ENCODE peak calls at places on chromosomes 1 and 21, in nine cellular contexts. One of them, this sample, is unnamed.

GRCh38 chr21:28805885-28806284 is 186.8 kb downstream of the LTN1 start:
- DNase-seq in GM12891: no peak
- DNase-seq in adrenal gland: no peak
- DNase-seq in H54: no peak
- DNase-seq in uterus: peak; percentile 31
- DNase-seq in heart left ventricle: no peak
- DNase-seq in sigmoid colon: no peak
- DNase-seq in IMR-90: peak; percentile 97
- DNase-seq in lower leg skin: no peak
- DNase-seq in this sample: no peak

GRCh38 chr1:192010406-192010805 is 147.9 kb upstream of the RGS18 start:
- DNase-seq in GM12891: no peak
- DNase-seq in adrenal gland: no peak
- DNase-seq in H54: no peak
- DNase-seq in uterus: no peak
- DNase-seq in heart left ventricle: no peak
- DNase-seq in sigmoid colon: no peak
- DNase-seq in IMR-90: peak; percentile 81
- DNase-seq in lower leg skin: no peak
- DNase-seq in this sample: no peak

GRCh38 chr21:44711327-44712202 is at the start of gene TSPEAR:
- DNase-seq in GM12891: no peak
- DNase-seq in adrenal gland: no peak
- DNase-seq in H54: no peak
- DNase-seq in uterus: no peak
- DNase-seq in heart left ventricle: no peak
- DNase-seq in sigmoid colon: peak; percentile 54
- DNase-seq in IMR-90: no peak
- DNase-seq in lower leg skin: peak; percentile 78
- DNase-seq in this sample: no peak

GRCh38 chr1:205537386-205538018 is 33.0 kb downstream of the CDK18 start:
- DNase-seq in GM12891: no peak
- DNase-seq in adrenal gland: no peak
- DNase-seq in H54: no peak
- DNase-seq in uterus: peak; percentile 9
- DNase-seq in heart left ventricle: no peak
- DNase-seq in sigmoid colon: peak; percentile 27
- DNase-seq in IMR-90: no peak
- DNase-seq in lower leg skin: peak; percentile 31
- DNase-seq in this sample: no peak

GRCh38 chr1:152768847-152769533 is 6.0 kb upstream of the LCE1F start:
- DNase-seq in GM12891: no peak
- DNase-seq in adrenal gland: no peak
- DNase-seq in H54: no peak
- DNase-seq in uterus: no peak
- DNase-seq in heart left ventricle: no peak
- DNase-seq in sigmoid colon: no peak
- DNase-seq in IMR-90: no peak
- DNase-seq in lower leg skin: no peak
- DNase-seq in this sample: no peak

GRCh38 chr1:198330982-198331620 is 174.3 kb downstream of the NEK7 start:
- DNase-seq in GM12891: no peak
- DNase-seq in adrenal gland: no peak
- DNase-seq in H54: no peak
- DNase-seq in uterus: no peak
- DNase-seq in heart left ventricle: no peak
- DNase-seq in sigmoid colon: no peak
- DNase-seq in IMR-90: peak; percentile 29
- DNase-seq in lower leg skin: peak; percentile 48
- DNase-seq in this sample: no peak

GRCh38 chr1:205229399-205229861 is 1.7 kb downstream of the TMCC2 start:
- DNase-seq in GM12891: peak; percentile 65
- DNase-seq in adrenal gland: peak; percentile 72
- DNase-seq in H54: peak; percentile 89
- DNase-seq in uterus: peak; percentile 73
- DNase-seq in heart left ventricle: no peak
- DNase-seq in sigmoid colon: peak; percentile 86
- DNase-seq in IMR-90: peak; percentile 57
- DNase-seq in lower leg skin: peak; percentile 88
- DNase-seq in this sample: peak; percentile 85

GRCh38 chr1:1599030-1599916 is 662 bp downstream of the FNDC10 start:
- DNase-seq in GM12891: peak; percentile 55
- DNase-seq in adrenal gland: no peak
- DNase-seq in H54: no peak
- DNase-seq in uterus: no peak
- DNase-seq in heart left ventricle: peak; percentile 63
- DNase-seq in sigmoid colon: no peak
- DNase-seq in IMR-90: peak; percentile 37
- DNase-seq in lower leg skin: peak; percentile 82
- DNase-seq in this sample: peak; percentile 40

GRCh38 chr1:43847290-43847689 is 86.3 kb upstream of the ARTN start:
- DNase-seq in GM12891: no peak
- DNase-seq in adrenal gland: no peak
- DNase-seq in H54: no peak
- DNase-seq in uterus: no peak
- DNase-seq in heart left ventricle: no peak
- DNase-seq in sigmoid colon: no peak
- DNase-seq in IMR-90: no peak
- DNase-seq in lower leg skin: no peak
- DNase-seq in this sample: no peak

GRCh38 chr1:15941899-15942660 is 33.8 kb downstream of the ZBTB17 start:
- DNase-seq in GM12891: no peak
- DNase-seq in adrenal gland: no peak
- DNase-seq in H54: no peak
- DNase-seq in uterus: no peak
- DNase-seq in heart left ventricle: peak; percentile 57
- DNase-seq in sigmoid colon: no peak
- DNase-seq in IMR-90: no peak
- DNase-seq in lower leg skin: peak; percentile 83
- DNase-seq in this sample: no peak

GRCh38 chr1:208101661-208102431 is 142.3 kb downstream of the PLXNA2 start:
- DNase-seq in GM12891: no peak
- DNase-seq in adrenal gland: peak; percentile 34
- DNase-seq in H54: no peak
- DNase-seq in uterus: peak; percentile 52
- DNase-seq in heart left ventricle: peak; percentile 65
- DNase-seq in sigmoid colon: no peak
- DNase-seq in IMR-90: peak; percentile 36
- DNase-seq in lower leg skin: no peak
- DNase-seq in this sample: no peak

GRCh38 chr1:20168547-20169491 is 17.1 kb upstream of the UBXN10 start:
- DNase-seq in GM12891: no peak
- DNase-seq in adrenal gland: no peak
- DNase-seq in H54: no peak
- DNase-seq in uterus: no peak
- DNase-seq in heart left ventricle: peak; percentile 28
- DNase-seq in sigmoid colon: no peak
- DNase-seq in IMR-90: no peak
- DNase-seq in lower leg skin: no peak
- DNase-seq in this sample: no peak

GRCh38 chr1:73813726-73814125 is 384.2 kb downstream of the LRRIQ3 start:
- DNase-seq in GM12891: no peak
- DNase-seq in adrenal gland: no peak
- DNase-seq in H54: no peak
- DNase-seq in uterus: no peak
- DNase-seq in heart left ventricle: no peak
- DNase-seq in sigmoid colon: no peak
- DNase-seq in IMR-90: no peak
- DNase-seq in lower leg skin: no peak
- DNase-seq in this sample: no peak

GRCh38 chr1:84086616-84087015 is 57.5 kb upstream of the PRKACB start:
- DNase-seq in GM12891: no peak
- DNase-seq in adrenal gland: no peak
- DNase-seq in H54: no peak
- DNase-seq in uterus: no peak
- DNase-seq in heart left ventricle: no peak
- DNase-seq in sigmoid colon: no peak
- DNase-seq in IMR-90: no peak
- DNase-seq in lower leg skin: no peak
- DNase-seq in this sample: no peak

GRCh38 chr1:167447521-167448136 is 70.7 kb downstream of the CD247 start:
- DNase-seq in GM12891: no peak
- DNase-seq in adrenal gland: no peak
- DNase-seq in H54: peak; percentile 67
- DNase-seq in uterus: no peak
- DNase-seq in heart left ventricle: no peak
- DNase-seq in sigmoid colon: no peak
- DNase-seq in IMR-90: no peak
- DNase-seq in lower leg skin: peak; percentile 84
- DNase-seq in this sample: peak; percentile 26

GRCh38 chr1:94787676-94788075 is 32.5 kb upstream of the SLC44A3 start:
- DNase-seq in GM12891: no peak
- DNase-seq in adrenal gland: no peak
- DNase-seq in H54: no peak
- DNase-seq in uterus: no peak
- DNase-seq in heart left ventricle: no peak
- DNase-seq in sigmoid colon: no peak
- DNase-seq in IMR-90: no peak
- DNase-seq in lower leg skin: no peak
- DNase-seq in this sample: no peak

GRCh38 chr1:94778808-94779207 is 41.3 kb upstream of the SLC44A3 start:
- DNase-seq in GM12891: no peak
- DNase-seq in adrenal gland: no peak
- DNase-seq in H54: no peak
- DNase-seq in uterus: no peak
- DNase-seq in heart left ventricle: no peak
- DNase-seq in sigmoid colon: no peak
- DNase-seq in IMR-90: no peak
- DNase-seq in lower leg skin: no peak
- DNase-seq in this sample: no peak

DNA sequence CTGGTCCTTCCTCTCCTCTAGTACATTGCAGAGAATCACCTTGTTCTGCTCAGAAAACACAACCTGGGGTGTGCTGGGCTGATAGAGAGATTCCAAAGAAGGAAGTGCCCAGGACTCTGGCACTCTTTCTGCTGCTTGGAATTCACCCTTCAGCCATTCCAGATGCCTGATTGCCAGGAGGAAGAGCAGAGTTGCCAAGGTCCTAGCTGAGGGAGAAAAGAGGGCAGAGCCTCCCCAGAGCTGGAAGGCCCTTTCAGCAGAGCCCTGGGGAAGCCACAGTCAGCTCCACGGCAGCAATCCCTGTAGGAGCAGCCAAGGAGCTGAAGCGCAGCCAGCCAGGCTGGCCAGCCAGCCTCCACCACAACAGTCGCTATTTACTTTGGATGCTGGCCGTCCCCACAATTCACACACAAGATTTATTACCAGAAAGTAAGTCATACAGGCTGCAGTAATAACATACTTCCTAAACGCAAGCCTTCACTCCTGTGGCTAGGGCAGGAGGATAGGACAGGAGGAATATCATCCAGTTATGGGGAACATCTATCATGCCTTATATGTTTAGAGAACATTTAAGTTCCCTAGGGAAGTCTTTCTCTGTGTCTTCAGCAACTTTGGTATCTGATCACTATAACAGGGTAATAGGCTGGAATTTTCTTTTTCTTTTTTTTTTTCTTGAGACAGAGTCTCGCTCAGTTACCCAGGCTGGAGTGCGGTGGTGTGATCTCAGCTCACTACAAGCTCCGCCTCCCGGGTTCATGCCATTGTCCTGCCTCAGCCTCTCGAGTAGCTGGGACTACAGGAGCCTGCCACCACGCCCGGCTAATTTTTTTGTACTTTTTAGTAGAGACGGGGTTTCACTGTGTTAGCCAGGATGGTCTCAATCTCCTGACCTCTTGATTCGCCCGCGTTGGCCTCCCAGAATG is 36.6 kb upstream of the SLC44A3 start:
- DNase-seq in GM12891: no peak
- DNase-seq in adrenal gland: peak; percentile 66
- DNase-seq in H54: peak; percentile 52
- DNase-seq in uterus: peak; percentile 76
- DNase-seq in heart left ventricle: peak; percentile 82
- DNase-seq in sigmoid colon: peak; percentile 92
- DNase-seq in IMR-90: peak; percentile 94
- DNase-seq in lower leg skin: peak; percentile 93
- DNase-seq in this sample: no peak
- TF ChIP-seq POLR2A in GM12891: no peak
- TF ChIP-seq POLR2A in adrenal gland: no peak
- TF ChIP-seq POLR2A in H54: no peak
- TF ChIP-seq POLR2A in uterus: no peak
- TF ChIP-seq POLR2A in heart left ventricle: no peak
- TF ChIP-seq POLR2A in sigmoid colon: no peak
- TF ChIP-seq POLR2A in IMR-90: no peak
- TF ChIP-seq POLR2A in lower leg skin: no peak
- TF ChIP-seq POLR2A in this sample: no peak

GRCh38 chr1:235888119-235888643 is 21.5 kb upstream of the LYST start:
- DNase-seq in GM12891: no peak
- DNase-seq in adrenal gland: no peak
- DNase-seq in H54: no peak
- DNase-seq in uterus: no peak
- DNase-seq in heart left ventricle: no peak
- DNase-seq in sigmoid colon: no peak
- DNase-seq in IMR-90: no peak
- DNase-seq in lower leg skin: no peak
- DNase-seq in this sample: no peak
- TF ChIP-seq POLR2A in GM12891: no peak
- TF ChIP-seq POLR2A in adrenal gland: no peak
- TF ChIP-seq POLR2A in H54: no peak
- TF ChIP-seq POLR2A in uterus: no peak
- TF ChIP-seq POLR2A in heart left ventricle: no peak
- TF ChIP-seq POLR2A in sigmoid colon: no peak
- TF ChIP-seq POLR2A in IMR-90: no peak
- TF ChIP-seq POLR2A in lower leg skin: no peak
- TF ChIP-seq POLR2A in this sample: no peak

GRCh38 chr1:185654952-185655314 is 79.3 kb upstream of the HMCN1 start:
- DNase-seq in GM12891: no peak
- DNase-seq in adrenal gland: no peak
- DNase-seq in H54: no peak
- DNase-seq in uterus: no peak
- DNase-seq in heart left ventricle: no peak
- DNase-seq in sigmoid colon: no peak
- DNase-seq in IMR-90: no peak
- DNase-seq in lower leg skin: no peak
- DNase-seq in this sample: no peak
- TF ChIP-seq POLR2A in GM12891: no peak
- TF ChIP-seq POLR2A in adrenal gland: no peak
- TF ChIP-seq POLR2A in H54: no peak
- TF ChIP-seq POLR2A in uterus: no peak
- TF ChIP-seq POLR2A in heart left ventricle: no peak
- TF ChIP-seq POLR2A in sigmoid colon: no peak
- TF ChIP-seq POLR2A in IMR-90: no peak
- TF ChIP-seq POLR2A in lower leg skin: no peak
- TF ChIP-seq POLR2A in this sample: no peak

DNA sequence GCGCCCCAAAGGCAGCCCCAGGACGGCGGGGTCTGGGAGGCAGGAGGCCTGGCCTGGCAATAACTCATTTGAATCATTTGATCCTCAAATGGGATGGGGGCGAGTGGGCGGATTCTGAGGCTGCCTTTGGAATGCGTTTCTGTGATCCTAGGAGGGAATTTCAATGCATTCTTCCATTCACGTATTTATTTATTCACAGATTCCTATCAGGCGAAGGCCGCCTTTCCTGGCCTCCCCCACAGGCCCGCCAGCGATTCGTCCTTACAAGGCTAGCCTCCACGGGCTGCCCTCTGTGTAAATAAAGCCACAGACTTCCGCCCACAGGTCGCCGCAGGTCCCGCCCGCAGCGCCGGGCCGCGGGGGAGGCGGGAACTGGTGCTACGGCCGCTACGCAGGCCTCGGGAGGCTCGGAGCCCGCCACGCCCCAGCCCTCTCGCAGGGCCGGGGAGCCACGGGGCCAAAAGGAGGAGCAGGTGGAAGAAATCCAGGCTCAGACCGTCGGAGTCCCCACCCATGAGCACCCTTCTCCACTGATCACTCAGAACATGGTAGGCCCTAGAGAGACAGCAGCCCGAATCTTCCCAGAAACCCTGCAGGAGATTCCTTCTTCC is 31.3 kb upstream of the JUN start:
- DNase-seq in GM12891: peak; percentile 69
- DNase-seq in adrenal gland: peak; percentile 85
- DNase-seq in H54: peak; percentile 74
- DNase-seq in uterus: peak; percentile 85
- DNase-seq in heart left ventricle: peak; percentile 93
- DNase-seq in sigmoid colon: peak; percentile 93
- DNase-seq in IMR-90: peak; percentile 97
- DNase-seq in lower leg skin: peak; percentile 95
- DNase-seq in this sample: peak; percentile 72
- TF ChIP-seq POLR2A in GM12891: no peak
- TF ChIP-seq POLR2A in adrenal gland: peak; percentile 77
- TF ChIP-seq POLR2A in H54: peak; percentile 54
- TF ChIP-seq POLR2A in uterus: peak; percentile 34
- TF ChIP-seq POLR2A in heart left ventricle: no peak
- TF ChIP-seq POLR2A in sigmoid colon: no peak
- TF ChIP-seq POLR2A in IMR-90: no peak
- TF ChIP-seq POLR2A in lower leg skin: no peak
- TF ChIP-seq POLR2A in this sample: no peak

This sample was measured in erythroblast.